ENCODE peak calls at places on chromosomes 12 and 14, in six cellular contexts. H, P, E, W, F and Q are unnamed samples. For H3K4me1, the result is how much of the 10 kb centered on the place peaks cover.

GRCh38 chr12:64147011-64147671 is 75.0 kb downstream of the KICS2 start:
- DNase-seq in H (no peak), P (no peak), E (no peak), W (no peak), F (no peak), Q (no peak)

GRCh38 chr14:91722386-91722785 is 9.5 kb downstream of the CATSPERB start:
- DNase-seq in H (no peak), P (no peak), E (no peak), W (no peak), F (no peak), Q (no peak)

GRCh38 chr12:66964629-66965028 is 285.8 kb upstream of the GRIP1 start:
- DNase-seq in H (no peak), P (no peak), E (no peak), W (no peak), F (no peak), Q (no peak)

GRCh38 chr14:80636071-80636470 is 305.5 kb downstream of the CEP128 start:
- DNase-seq in H (no peak), P (no peak), E (no peak), W (no peak), F (no peak), Q (no peak)

GRCh38 chr12:47757840-47758583 is 668 bp downstream of the RAPGEF3 start:
- DNase-seq in H (no peak), P (no peak), E (peak), W (no peak), F (no peak), Q (no peak)

GRCh38 chr12:116384629-116385485 is 107.4 kb upstream of the MED13L start:
- DNase-seq in H (no peak), P (no peak), E (no peak), W (no peak), F (no peak), Q (no peak)

GRCh38 chr12:57521475-57522018 is 1.1 kb upstream of the MBD6 start:
- DNase-seq in H (peak), P (peak), E (peak), W (peak), F (no peak), Q (peak)

GRCh38 chr14:93969082-93969828 is 7.1 kb downstream of the ASB2 start:
- DNase-seq in H (no peak), P (peak), E (no peak), W (no peak), F (no peak), Q (peak)

GRCh38 chr12:46452061-46452615 is 79.6 kb upstream of the SLC38A2 start:
- DNase-seq in H (no peak), P (no peak), E (no peak), W (no peak), F (no peak), Q (no peak)

GRCh38 chr12:3841783-3842182 is 31.4 kb downstream of the PARP11 start:
- DNase-seq in H (no peak), P (no peak), E (no peak), W (no peak), F (no peak), Q (no peak)

GRCh38 chr12:19208456-19208855 is 78.9 kb downstream of the PLEKHA5 start:
- DNase-seq in H (no peak), P (no peak), E (no peak), W (no peak), F (no peak), Q (no peak)

GRCh38 chr12:69698054-69698453 is 1.0 kb downstream of the BEST3 start:
- DNase-seq in H (no peak), P (no peak), E (no peak), W (no peak), F (no peak), Q (no peak)

GRCh38 chr14:99389171-99389826 is 91.4 kb downstream of the SETD3 start:
- DNase-seq in H (peak), P (peak), E (peak), W (peak), F (no peak), Q (peak)

GRCh38 chr12:4089147-4089606 is 184.4 kb upstream of the CCND2 start:
- DNase-seq in H (no peak), P (no peak), E (no peak), W (no peak), F (no peak), Q (no peak)

GRCh38 chr12:74317078-74317581 is 220.5 kb upstream of the ATXN7L3B start:
- DNase-seq in H (peak), P (no peak), E (peak), W (no peak), F (no peak), Q (no peak)

GRCh38 chr14:81268016-81268416 is 47.3 kb upstream of the GTF2A1 start:
- DNase-seq in H (no peak), P (no peak), E (no peak), W (no peak), F (no peak), Q (no peak)

GRCh38 chr14:81669308-81669707 is 135.7 kb upstream of the SEL1L start:
- DNase-seq in H (no peak), P (no peak), E (no peak), W (no peak), F (no peak), Q (no peak)

GRCh38 chr12:84502907-84503787 is 409.5 kb downstream of the SLC6A15 start:
- DNase-seq in H (peak), P (no peak), E (peak), W (no peak), F (peak), Q (no peak)

GRCh38 chr14:30375280-30375892 is 183.6 kb upstream of the G2E3 start:
- DNase-seq in H (peak), P (peak), E (peak), W (peak), F (peak), Q (peak)

GRCh38 chr12:94990222-94990621 is 13.3 kb downstream of the NDUFA12 start:
- DNase-seq in H (no peak), P (no peak), E (no peak), W (no peak), F (no peak), Q (no peak)

GRCh38 chr14:56666294-56666693 is 86.7 kb downstream of the TMEM260 start:
- DNase-seq in H (no peak), P (no peak), E (no peak), W (no peak), F (no peak), Q (no peak)

GRCh38 chr14:105152794-105153241 is 15.8 kb downstream of the JAG2 start:
- DNase-seq in H (no peak), P (peak), E (peak), W (no peak), F (no peak), Q (no peak)

GRCh38 chr12:57864382-57864781 is 17.9 kb upstream of the CTDSP2 start:
- DNase-seq in H (no peak), P (peak), E (peak), W (no peak), F (no peak), Q (no peak)

GRCh38 chr12:125734137-125734536 is 668.9 kb downstream of the AACS start:
- DNase-seq in H (no peak), P (no peak), E (no peak), W (no peak), F (no peak), Q (no peak)

GRCh38 chr12:10136637-10137205 is 6.7 kb upstream of the CLEC7A start:
- DNase-seq in H (no peak), P (no peak), E (no peak), W (no peak), F (no peak), Q (no peak)

GRCh38 chr12:53076461-53076860 is 2.7 kb downstream of the SPRYD3 start:
- DNase-seq in H (no peak), P (no peak), E (no peak), W (peak), F (no peak), Q (no peak)

GRCh38 chr14:96761066-96761465 is 36.1 kb upstream of the VRK1 start:
- DNase-seq in H (no peak), P (no peak), E (no peak), W (no peak), F (no peak), Q (no peak)

GRCh38 chr12:131421506-131422184 is 289.2 kb upstream of the SFSWAP start:
- DNase-seq in H (no peak), P (no peak), E (no peak), W (no peak), F (no peak), Q (no peak)

GRCh38 chr14:87397499-87397898 is 595.5 kb downstream of the GALC start:
- DNase-seq in H (no peak), P (no peak), E (no peak), W (no peak), F (no peak), Q (no peak)
- H3K4me1 ChIP-seq in H (under half), P (under half), E (under half), W (under half), F (under half), Q (under half)

GRCh38 chr14:69041783-69042182 is 62.7 kb upstream of the ACTN1 start:
- DNase-seq in H (no peak), P (no peak), E (no peak), W (no peak), F (no peak), Q (no peak)

GRCh38 chr14:69044296-69044695 is 65.2 kb upstream of the ACTN1 start:
- DNase-seq in H (no peak), P (no peak), E (no peak), W (no peak), F (no peak), Q (no peak)

GRCh38 chr14:69043007-69043444 is 63.9 kb upstream of the ACTN1 start:
- DNase-seq in H (no peak), P (peak), E (peak), W (no peak), F (peak), Q (peak)

GRCh38 chr14:69043598-69044267 is 64.6 kb upstream of the ACTN1 start:
- DNase-seq in H (no peak), P (peak), E (peak), W (no peak), F (no peak), Q (peak)

DNA sequence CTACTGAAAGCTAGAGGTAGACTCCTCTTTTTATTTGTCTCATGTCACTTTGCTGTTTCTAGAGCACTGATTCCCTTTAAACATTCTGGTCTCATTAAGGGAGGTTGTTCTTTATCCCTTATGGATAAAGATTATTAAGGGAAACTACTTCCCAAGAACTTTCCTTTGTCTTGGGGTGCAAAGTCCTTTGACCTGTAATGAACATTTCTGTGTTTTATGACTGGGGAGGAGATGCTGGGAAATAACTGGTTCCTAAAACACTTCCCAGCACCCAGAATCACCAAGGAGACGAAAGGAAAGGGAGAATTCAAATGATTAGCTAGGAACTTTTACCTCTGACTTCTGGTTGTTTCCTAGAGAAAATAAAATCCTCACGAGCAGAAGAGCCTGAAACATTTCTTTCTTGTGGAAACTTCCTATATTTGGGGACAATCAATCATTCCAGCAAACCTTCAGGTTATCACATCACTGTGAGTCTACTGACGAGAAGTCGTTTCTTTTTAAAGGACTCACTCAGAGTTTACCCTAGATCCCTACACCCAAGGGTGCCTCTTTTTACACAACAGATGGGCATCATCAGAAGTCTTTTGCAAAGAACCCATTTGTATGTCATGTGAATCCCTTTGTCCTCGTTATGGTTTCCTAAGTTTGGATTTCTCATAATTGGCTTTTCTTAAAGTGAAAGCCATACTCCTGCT is 63.4 kb upstream of the ACTN1 start:
- DNase-seq in H (no peak), P (no peak), E (no peak), W (no peak), F (no peak), Q (no peak)
- H3K4me1 ChIP-seq in H (under half), P (under half), E (under half), W (under half), F (under half), Q (under half)

GRCh38 chr12:106131671-106132070 is 7.1 kb downstream of the NUAK1 start:
- DNase-seq in H (no peak), P (no peak), E (no peak), W (no peak), F (no peak), Q (no peak)
- H3K4me1 ChIP-seq in H (under half), P (half or more), E (under half), W (under half), F (under half), Q (half or more)

GRCh38 chr12:11805680-11806079 is 156.2 kb downstream of the ETV6 start:
- DNase-seq in H (no peak), P (no peak), E (no peak), W (no peak), F (no peak), Q (no peak)
- H3K4me1 ChIP-seq in H (under half), P (under half), E (under half), W (under half), F (under half), Q (under half)

DNA sequence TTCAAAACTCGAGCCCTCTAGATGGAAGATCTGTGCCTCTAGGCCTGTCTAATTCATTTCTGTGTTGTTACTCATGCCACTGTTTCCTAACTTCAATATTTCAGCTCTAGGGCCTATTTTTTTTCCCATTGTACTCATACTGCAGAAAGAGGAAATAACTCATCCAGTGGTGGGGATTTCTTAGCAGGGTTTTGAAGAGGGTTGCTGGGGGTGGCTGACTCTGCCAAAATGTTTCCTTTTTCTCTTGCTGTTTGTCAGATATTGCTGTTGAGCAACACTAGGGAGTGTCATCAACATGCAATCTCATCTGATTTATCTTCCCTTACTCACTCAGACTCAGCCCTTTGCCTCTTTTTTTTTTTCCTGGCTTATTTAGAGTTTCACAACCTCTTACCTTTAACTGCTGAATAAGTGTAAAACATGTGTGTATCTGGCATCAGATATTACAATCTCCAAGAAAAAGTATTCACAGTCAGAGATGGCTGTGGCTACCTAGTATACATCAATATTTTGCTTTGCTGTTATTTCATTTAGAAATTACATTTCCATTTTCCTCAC is 189.5 kb downstream of the DUSP6 start:
- DNase-seq in H (no peak), P (peak), E (peak), W (no peak), F (peak), Q (peak)
- H3K4me1 ChIP-seq in H (under half), P (under half), E (under half), W (under half), F (under half), Q (under half)

DNA sequence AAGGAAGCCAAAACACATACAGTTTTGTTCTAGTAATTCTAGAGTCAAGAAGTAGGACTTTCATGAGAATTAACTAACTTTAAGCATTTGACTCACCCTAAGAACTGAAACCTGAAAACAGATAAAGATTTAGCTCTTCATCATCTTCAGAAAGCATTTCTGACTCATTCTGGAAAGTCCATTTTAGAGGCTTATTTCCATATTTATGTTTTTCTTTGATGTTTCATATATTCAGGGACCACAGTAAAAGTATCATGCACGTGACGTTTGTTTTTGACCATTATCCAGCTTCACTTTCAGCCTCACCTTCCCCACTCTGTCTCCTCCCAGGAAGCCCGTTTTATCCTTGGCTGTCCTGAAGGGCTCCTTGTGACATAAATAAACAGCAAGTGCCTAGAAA is 79.2 kb downstream of the MDGA2 start:
- DNase-seq in H (no peak), P (no peak), E (no peak), W (no peak), F (no peak), Q (no peak)
- H3K4me1 ChIP-seq in H (under half), P (under half), E (under half), W (under half), F (under half), Q (under half)

GRCh38 chr12:101767537-101767936 is 28.3 kb upstream of the SYCP3 start:
- DNase-seq in H (no peak), P (no peak), E (no peak), W (no peak), F (no peak), Q (no peak)

GRCh38 chr12:101759396-101760047 is 20.3 kb upstream of the SYCP3 start:
- DNase-seq in H (no peak), P (no peak), E (no peak), W (no peak), F (no peak), Q (no peak)

GRCh38 chr12:101761347-101761746 is 22.1 kb upstream of the SYCP3 start:
- DNase-seq in H (no peak), P (no peak), E (no peak), W (no peak), F (no peak), Q (no peak)

GRCh38 chr12:101764393-101764792 is 25.1 kb upstream of the SYCP3 start:
- DNase-seq in H (no peak), P (no peak), E (no peak), W (no peak), F (no peak), Q (no peak)

GRCh38 chr12:101763246-101763931 is 24.1 kb upstream of the SYCP3 start:
- DNase-seq in H (no peak), P (no peak), E (no peak), W (no peak), F (no peak), Q (no peak)
- H3K4me1 ChIP-seq in H (under half), P (under half), E (under half), W (under half), F (under half), Q (under half)

DNA sequence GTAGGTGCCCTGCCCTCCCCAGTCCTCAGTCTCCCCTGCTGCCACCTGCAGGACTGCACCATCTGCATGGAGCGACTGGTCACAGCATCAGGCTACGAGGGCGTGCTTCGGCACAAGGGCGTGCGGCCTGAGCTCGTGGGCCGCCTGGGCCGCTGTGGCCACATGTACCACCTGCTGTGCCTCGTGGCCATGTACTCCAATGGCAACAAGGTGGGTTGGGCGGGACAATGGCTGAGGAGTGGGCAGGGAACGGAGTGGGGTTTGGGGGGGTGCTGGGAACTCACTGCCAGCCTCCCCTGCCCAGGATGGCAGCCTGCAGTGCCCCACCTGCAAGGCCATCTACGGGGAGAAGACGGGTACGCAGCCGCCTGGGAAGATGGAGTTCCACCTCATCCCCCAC is 38.2 kb downstream of the DTX1 start:
- DNase-seq in H (no peak), P (no peak), E (no peak), W (no peak), F (no peak), Q (no peak)
- H3K4me1 ChIP-seq in H (under half), P (under half), E (under half), W (under half), F (under half), Q (under half)

GRCh38 chr14:49310298-49310697 is 275.9 kb downstream of the RPS29 start:
- DNase-seq in H (no peak), P (no peak), E (no peak), W (no peak), F (no peak), Q (no peak)

GRCh38 chr14:49303952-49304516 is 282.1 kb downstream of the RPS29 start:
- DNase-seq in H (peak), P (no peak), E (no peak), W (no peak), F (no peak), Q (no peak)

GRCh38 chr14:49306152-49306751 is 279.9 kb downstream of the RPS29 start:
- DNase-seq in H (no peak), P (no peak), E (no peak), W (no peak), F (no peak), Q (no peak)
- H3K4me1 ChIP-seq in H (under half), P (under half), E (under half), W (under half), F (under half), Q (under half)

DNA sequence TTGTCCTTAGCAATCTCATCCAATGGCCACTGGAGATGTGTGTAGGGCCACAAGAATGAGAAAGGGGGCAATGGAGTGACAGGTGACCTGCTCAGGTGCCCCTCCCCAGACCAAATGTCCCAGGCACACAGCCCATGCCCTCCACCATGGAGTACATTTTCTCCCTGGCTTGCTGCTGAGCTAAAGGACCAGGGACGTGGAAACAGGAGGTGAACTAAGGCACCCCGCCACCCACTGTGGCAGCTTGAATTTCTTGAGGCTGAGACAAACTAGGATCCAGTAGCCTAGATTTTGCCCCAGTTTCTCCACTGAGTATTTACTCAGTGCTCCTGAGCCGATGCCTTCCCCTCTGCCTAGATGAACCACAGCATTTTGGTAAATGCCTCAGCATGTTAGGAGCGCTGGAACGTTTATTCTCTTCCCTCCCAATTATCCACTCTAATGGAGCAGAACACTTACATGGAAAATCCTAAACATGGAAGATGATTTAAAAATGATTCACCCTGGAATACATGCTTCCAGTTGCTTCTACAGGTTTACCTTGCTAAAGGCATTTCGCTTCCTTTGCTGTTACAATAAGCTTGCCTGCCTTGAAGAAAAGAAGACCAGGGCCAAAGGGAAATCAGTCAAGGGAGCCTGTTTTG is 198.0 kb downstream of the ZFP36L1 start:
- DNase-seq in H (no peak), P (no peak), E (no peak), W (no peak), F (no peak), Q (no peak)
- H3K4me1 ChIP-seq in H (under half), P (under half), E (under half), W (under half), F (under half), Q (under half)